ENCODE peak calls at places on chromosomes 5 and 9, in six cellular contexts. H, G, Y, E, J and R are unnamed samples.
A peak's percentile ranks its signal among the peaks of the same experiment; 100 is the strongest.

GRCh38 chr5:142869883-142870282 is 99.7 kb downstream of the ARHGAP26 start:
- DNase-seq in G (no peak), J (no peak), E (no peak), H (no peak), Y (no peak), R (no peak)

GRCh38 chr9:74577956-74578355 is 80.8 kb downstream of the RORB start:
- DNase-seq in G (no peak), H (peak; percentile 10), Y (no peak), J (no peak), E (no peak), R (no peak)

GRCh38 chr5:67215592-67216471 is 19.2 kb upstream of the CD180 start:
- DNase-seq in E (no peak), H (peak; percentile 52), J (peak; percentile 55), Y (peak; percentile 74), G (peak; percentile 91), R (peak; percentile 18)

GRCh38 chr9:129089246-129089645 is 8.3 kb downstream of the DOLPP1 start:
- DNase-seq in E (no peak), Y (no peak), G (peak; percentile 95), J (no peak), H (no peak), R (no peak)

GRCh38 chr9:121566401-121567141 is 66.9 kb upstream of the GGTA1 start:
- DNase-seq in E (peak; percentile 50), J (no peak), H (no peak), Y (no peak), G (no peak), R (peak; percentile 64)

GRCh38 chr9:5851445-5851844 is 18.5 kb upstream of the ERMP1 start:
- DNase-seq in H (peak; percentile 52), Y (no peak), E (peak; percentile 97), J (no peak), G (no peak), R (peak; percentile 43)

GRCh38 chr9:116320180-116320799 is 166.7 kb downstream of the PAPPA start:
- DNase-seq in E (no peak), Y (no peak), G (no peak), H (no peak), J (no peak), R (no peak)

GRCh38 chr5:131637694-131638093 is 2.7 kb upstream of the RAPGEF6 start:
- DNase-seq in Y (no peak), E (no peak), J (no peak), G (no peak), H (no peak), R (no peak)

GRCh38 chr5:151592855-151593408 is 1.8 kb upstream of the FAT2 start:
- DNase-seq in Y (no peak), J (no peak), H (peak; percentile 77), G (no peak), E (no peak), R (no peak)

GRCh38 chr9:127074561-127075548 is 47.6 kb downstream of the ANGPTL2 start:
- DNase-seq in E (no peak), Y (no peak), H (no peak), J (no peak), G (no peak), R (no peak)
- TF ChIP-seq CTCF in E (no peak), Y (no peak), H (no peak), J (no peak), G (no peak), R (no peak)

DNA sequence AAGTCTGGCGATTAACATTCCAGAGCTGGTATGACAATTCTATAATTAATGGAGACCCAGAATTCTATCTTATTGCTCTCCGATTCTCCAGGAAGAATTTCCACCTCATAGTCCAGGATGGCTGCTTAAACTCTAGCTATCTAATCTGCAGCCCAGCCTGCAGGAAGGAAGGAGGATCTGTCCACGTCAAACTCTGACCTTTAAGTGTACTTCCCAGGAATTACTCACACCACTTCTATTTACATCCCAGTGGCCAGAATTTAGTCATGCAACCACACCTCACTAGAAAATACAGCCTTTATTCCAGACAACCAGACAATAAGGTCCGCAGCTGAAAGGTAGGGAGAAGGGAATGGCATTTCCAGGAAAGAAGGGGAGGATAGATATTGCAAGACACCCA is 3.5 kb upstream of the DENND1A start:
- DNase-seq in G (no peak), J (no peak), E (peak; percentile 66), H (peak; percentile 41), Y (no peak), R (peak; percentile 43)
- TF ChIP-seq CTCF in G (no peak), J (no peak), E (no peak), H (no peak), Y (no peak), R (peak; percentile 24)

DNA sequence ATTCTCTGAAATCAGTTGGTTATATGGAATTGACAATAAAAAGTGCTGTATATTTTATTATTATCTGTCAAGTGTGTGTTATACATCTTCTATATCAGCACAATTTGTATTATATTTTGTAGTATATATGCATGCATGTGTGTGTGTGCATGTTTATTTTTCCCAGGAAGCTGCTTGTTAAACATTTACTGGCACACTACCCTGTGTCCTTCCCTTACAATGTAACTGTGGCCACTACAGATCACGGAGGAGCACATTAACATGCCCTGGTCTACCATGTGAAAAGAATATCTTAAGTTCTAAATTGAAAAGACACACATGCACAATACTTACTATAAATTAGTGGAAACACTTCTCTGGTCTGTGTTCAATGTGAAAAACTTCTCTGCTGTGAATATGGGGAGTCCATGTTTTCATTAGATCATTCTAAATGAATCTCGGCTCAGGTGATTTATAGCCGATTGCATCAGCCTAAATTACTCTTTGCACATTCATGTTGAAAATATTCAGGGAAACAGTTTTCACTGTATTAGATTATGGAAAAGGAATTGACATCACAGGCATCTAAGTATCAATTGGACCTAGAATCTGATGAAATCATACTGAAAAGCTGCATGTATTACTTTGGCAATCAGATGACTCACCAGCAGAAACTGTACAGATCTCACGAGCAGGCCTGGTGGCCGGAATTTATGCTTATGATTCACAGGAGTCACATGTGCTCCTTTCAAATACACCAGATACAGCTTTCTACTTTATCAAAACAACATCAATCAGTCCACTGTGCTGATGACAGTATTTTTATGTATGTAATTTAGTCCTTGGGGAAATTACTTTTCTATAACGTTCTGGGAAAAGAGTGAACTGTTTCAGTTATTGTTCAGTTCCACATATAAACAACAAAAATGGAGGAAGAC is 39.4 kb downstream of the LURAP1L start:
- DNase-seq in G (no peak), Y (no peak), E (peak; percentile 99), H (peak; percentile 89), J (no peak), R (peak; percentile 93)
- TF ChIP-seq CTCF in G (no peak), Y (no peak), E (no peak), H (peak; percentile 19), J (peak; percentile 30), R (peak; percentile 63)

DNA sequence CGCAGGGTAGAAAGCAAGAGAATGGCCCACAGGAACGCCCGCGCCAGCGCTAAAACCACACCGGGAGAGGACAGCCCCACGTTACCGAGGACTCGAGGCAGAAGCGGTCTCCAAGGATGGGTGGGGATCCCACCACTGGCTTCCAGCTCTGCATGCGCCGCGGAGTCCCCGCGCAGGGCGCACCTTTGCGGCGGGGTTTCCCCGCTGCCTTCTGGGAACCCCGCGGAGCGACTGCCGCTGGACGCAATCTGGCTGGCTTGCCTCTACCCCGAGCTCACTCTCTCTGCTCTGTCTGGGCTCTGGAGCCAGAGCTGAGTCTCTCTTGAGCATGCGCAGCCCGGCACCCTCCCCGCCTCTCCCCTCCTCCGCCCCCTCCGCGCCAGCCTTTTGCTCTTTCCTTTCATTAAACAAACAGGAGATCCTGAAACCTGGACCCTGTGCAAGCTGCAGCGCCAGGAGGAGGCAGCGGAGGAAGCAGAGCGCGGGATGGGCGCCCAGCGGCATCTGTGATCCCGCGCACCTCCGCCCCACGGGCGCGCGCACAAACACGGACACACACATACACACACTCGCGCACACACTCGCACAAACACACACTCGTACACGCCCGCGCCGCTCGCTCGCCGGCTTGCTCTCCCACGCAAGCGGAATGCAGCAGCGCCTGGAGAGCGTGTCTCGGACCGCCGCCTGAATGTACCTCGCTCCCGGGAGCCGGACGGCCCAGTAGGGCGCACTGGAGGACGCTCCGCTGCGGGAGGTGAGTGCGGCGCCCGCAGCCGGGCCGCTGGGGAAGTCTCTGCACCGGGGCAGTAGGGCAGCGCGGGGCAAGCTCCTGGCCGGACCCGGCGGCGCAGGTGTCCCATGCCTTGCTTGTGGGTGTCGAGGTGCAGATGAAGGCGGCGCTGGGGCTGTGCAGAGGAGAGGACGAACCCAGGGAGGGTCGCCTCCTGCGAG is at the start of gene PLPPR1:
- DNase-seq in G (peak; percentile 95), H (peak; percentile 87), Y (no peak), J (no peak), E (peak; percentile 67), R (no peak)
- TF ChIP-seq CTCF in G (peak; percentile 24), H (no peak), Y (no peak), J (no peak), E (no peak), R (no peak)

GRCh38 chr5:29005386-29005785 is 1967.0 kb upstream of the CDH9 start:
- DNase-seq in G (no peak), Y (no peak), H (peak; percentile 12), J (no peak), E (no peak), R (no peak)
- TF ChIP-seq CTCF in G (peak; percentile 54), Y (no peak), H (peak; percentile 33), J (no peak), E (no peak), R (no peak)

GRCh38 chr9:113876806-113877236 is 712 bp downstream of the ZNF618 start:
- DNase-seq in G (no peak), E (no peak), Y (no peak), H (peak; percentile 52), J (no peak), R (no peak)
- TF ChIP-seq CTCF in G (peak; percentile 45), E (peak; percentile 23), Y (peak; percentile 64), H (peak; percentile 76), J (peak; percentile 55), R (peak; percentile 86)

DNA sequence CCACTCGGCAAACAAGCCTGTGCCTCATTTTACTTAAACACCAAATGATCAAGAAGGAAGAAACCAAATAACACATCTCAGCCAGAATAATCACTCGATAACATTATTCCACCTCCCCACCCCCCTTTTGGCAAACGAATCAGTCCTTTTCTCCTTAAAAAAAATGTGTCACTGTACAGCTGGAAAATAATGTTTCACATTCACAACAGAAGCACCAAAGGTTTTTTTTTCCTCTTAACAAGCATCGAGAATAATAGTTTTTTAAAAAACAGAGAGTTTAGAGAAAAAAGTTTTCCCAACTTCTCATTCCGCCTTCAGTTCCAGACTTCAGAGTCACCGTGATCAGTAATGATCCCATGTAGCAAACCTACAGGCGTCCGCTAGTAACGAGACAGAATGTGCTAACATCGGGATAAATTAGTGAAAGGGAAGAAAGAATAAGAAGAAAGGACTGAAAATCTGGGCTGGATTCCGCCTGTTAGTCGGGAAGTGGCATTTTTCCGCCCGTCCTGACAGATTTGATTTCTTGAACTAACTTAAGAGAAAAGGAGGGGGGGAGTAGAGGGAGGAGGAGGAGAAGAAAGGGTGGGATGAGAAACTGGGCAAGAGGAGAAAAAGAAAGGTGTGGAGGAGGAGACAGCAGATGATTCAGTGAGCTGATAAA is at the start of gene ZNF608:
- DNase-seq in Y (no peak), E (peak; percentile 73), J (no peak), G (no peak), H (peak; percentile 63), R (no peak)
- TF ChIP-seq CTCF in Y (no peak), E (no peak), J (no peak), G (no peak), H (peak; percentile 5), R (no peak)